ENCODE peak calls at places on chromosomes 6 and 20, in four cellular contexts. W, S, V and T are unnamed samples.

GRCh38 chr6:169960531-169960890 is 209.1 kb downstream of the ERMARD start:
- DNase-seq in V (no peak), W (no peak), S (no peak), T (no peak)

GRCh38 chr6:165571721-165572132 is 91.3 kb downstream of the PDE10A start:
- DNase-seq in S (no peak), V (peak), W (no peak), T (peak)

GRCh38 chr6:90286884-90287488 is 9.7 kb downstream of the BACH2 start:
- DNase-seq in W (peak), V (peak), S (peak), T (peak)

GRCh38 chr6:136525586-136526195 is 24.5 kb downstream of the MAP7 start:
- DNase-seq in S (no peak), W (no peak), V (no peak), T (no peak)

GRCh38 chr20:57872816-57873409 is 163.1 kb upstream of the PMEPA1 start:
- DNase-seq in S (no peak), W (peak), V (no peak), T (peak)

GRCh38 chr6:52663120-52663934 is 7.6 kb upstream of the TMEM14A start:
- DNase-seq in W (peak), V (peak), S (peak), T (peak)

GRCh38 chr6:53306819-53307347 is 41.9 kb downstream of the ELOVL5 start:
- DNase-seq in V (no peak), W (peak), S (no peak), T (peak)

GRCh38 chr20:5279661-5280060 is 37.1 kb downstream of the PROKR2 start:
- DNase-seq in S (no peak), V (no peak), W (no peak), T (no peak)

GRCh38 chr6:132687306-132687705 is 26.5 kb downstream of the VNN1 start:
- DNase-seq in W (no peak), V (peak), S (no peak), T (no peak)

GRCh38 chr6:10266061-10266460 is 148.8 kb downstream of the TFAP2A start:
- DNase-seq in S (no peak), V (no peak), W (no peak), T (no peak)

GRCh38 chr6:156780117-156780641 is 3.0 kb downstream of the ARID1B start:
- DNase-seq in V (peak), W (peak), S (peak), T (peak)

GRCh38 chr6:24610672-24611071 is 35.3 kb downstream of the KIAA0319 start:
- DNase-seq in S (no peak), V (no peak), W (no peak), T (no peak)

GRCh38 chr6:37783831-37784584 is 35.5 kb upstream of the ZFAND3 start:
- DNase-seq in W (no peak), S (no peak), V (peak), T (peak)

GRCh38 chr6:57089265-57089664 is 723 bp upstream of the ZNF451 start:
- DNase-seq in V (no peak), W (no peak), S (no peak), T (peak)

GRCh38 chr6:15981956-15982355 is 146.9 kb upstream of the MYLIP start:
- DNase-seq in S (no peak), V (no peak), W (no peak), T (no peak)
- TF ChIP-seq CTCF in S (no peak), V (no peak), W (no peak), T (no peak)

GRCh38 chr6:1111361-1111760 is 200.5 kb upstream of the FOXQ1 start:
- DNase-seq in V (no peak), W (no peak), S (no peak), T (no peak)
- TF ChIP-seq CTCF in V (no peak), W (no peak), S (no peak), T (no peak)

DNA sequence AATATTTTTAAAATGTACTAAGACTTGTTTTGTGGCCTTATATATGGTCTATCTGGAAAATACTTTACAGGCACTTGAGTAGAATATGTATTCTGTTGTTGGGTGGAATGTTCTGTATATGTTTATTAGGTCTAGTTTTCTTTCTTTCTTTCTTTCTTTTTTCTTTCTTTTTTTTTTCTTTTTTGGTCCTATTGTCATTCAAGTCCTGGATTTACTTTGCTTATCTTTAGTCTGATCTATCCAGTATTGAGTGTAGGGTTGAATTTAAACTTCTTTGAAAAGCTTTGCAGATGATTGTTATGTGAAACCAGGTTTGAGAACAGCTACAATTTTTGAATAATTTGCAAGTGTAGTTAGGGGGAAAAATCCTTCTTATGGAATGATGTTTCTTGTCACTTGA is 67.1 kb upstream of the GRIK2 start:
- DNase-seq in S (no peak), V (no peak), W (no peak), T (no peak)
- TF ChIP-seq CTCF in S (no peak), V (no peak), W (no peak), T (no peak)

GRCh38 chr20:40251284-40251932 is 437.6 kb downstream of the MAFB start:
- DNase-seq in S (no peak), V (peak), W (peak), T (peak)
- TF ChIP-seq CTCF in S (no peak), V (peak), W (peak), T (peak)

DNA sequence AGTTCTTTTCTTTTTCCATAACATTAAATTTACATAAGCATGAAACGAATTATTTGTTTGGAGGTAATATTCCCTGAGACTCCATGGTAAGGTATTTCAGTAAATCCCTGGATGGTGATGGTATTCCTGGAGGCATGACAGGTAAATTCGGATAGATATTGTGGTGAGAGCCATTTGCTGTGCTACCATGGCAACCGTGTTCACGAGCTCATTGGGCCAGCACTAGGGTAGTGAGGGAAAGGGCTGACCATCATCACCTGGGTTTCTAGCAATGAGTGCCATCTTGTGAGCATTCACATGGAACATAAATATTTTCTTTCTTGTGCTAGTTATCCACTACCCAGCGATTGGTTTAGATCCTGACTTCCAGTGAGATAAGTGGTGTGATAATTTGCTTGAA is 51.9 kb upstream of the GNRH2 start:
- DNase-seq in W (no peak), V (no peak), S (no peak), T (no peak)
- TF ChIP-seq CTCF in W (no peak), V (no peak), S (no peak), T (no peak)

GRCh38 chr20:3720068-3720467 is 7.7 kb upstream of the SIGLEC1 start:
- DNase-seq in S (no peak), W (no peak), V (no peak), T (no peak)

GRCh38 chr20:3719046-3719445 is 6.6 kb upstream of the SIGLEC1 start:
- DNase-seq in S (no peak), W (no peak), V (no peak), T (no peak)

GRCh38 chr20:3714092-3714491 is 1.7 kb upstream of the SIGLEC1 start:
- DNase-seq in W (no peak), S (no peak), V (no peak), T (no peak)

GRCh38 chr20:3712279-3712873 is at the start of gene SIGLEC1:
- DNase-seq in S (no peak), V (no peak), W (no peak), T (no peak)

DNA sequence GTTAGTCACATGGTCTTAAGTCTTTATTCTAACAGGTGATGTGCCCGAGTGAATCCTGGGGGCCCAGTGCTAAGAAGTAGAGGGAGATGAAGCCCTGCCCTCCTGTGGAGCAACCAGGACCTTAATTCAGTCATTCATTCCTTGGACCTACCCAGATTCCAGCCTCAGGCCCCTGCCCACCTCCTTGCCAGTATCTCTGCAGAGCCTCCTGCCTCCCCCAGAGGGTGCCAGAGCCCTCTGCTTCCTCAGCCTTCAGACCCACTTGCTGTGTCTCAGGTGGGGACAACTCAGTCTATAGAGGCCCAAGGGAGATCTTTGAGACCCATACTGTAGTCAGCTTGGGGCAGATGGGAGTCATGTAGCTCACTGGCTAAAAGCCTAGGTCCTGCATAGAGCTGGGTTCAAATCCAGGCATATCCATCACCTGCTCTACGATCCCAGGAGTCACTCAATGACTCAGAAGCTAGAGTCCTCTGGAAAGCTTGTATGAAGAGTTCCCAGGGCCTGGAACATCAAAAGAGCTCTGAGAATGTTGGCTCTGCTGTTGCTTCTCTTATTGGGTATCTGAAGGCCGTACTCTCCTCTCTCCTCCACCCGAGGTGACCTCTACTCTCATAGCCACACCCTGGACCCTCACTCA is 3.9 kb upstream of the SIGLEC1 start:
- DNase-seq in V (peak), W (no peak), S (peak), T (peak)
- TF ChIP-seq CTCF in V (peak), W (peak), S (peak), T (peak)

GRCh38 chr6:111256646-111257045 is 169.3 kb downstream of the SLC16A10 start:
- DNase-seq in S (no peak), V (peak), W (no peak), T (no peak)
- TF ChIP-seq CTCF in S (no peak), V (peak), W (no peak), T (no peak)

DNA sequence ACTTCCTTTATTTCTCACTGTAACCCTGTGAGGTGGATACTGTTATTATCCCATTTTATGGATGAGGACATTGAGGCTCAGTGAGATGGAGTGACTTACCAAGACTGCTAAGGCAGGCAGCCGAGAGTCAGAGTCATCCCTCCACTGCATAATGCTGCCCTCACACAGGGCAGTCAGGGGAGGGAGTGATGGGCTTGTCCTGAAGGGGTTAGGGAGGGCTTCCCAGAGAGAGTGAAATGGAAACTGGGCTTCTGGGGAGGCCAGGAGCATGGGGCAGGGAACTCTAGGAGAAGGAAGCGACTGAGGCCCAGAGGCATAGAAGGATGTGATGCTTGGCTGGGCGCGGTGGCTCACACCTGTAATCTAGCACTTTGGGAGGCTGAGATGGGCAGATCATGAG is 31.1 kb downstream of the TM9SF4 start:
- DNase-seq in W (no peak), V (no peak), S (no peak), T (peak)
- TF ChIP-seq CTCF in W (no peak), V (no peak), S (no peak), T (no peak)

GRCh38 chr20:50151034-50151743 is 2.3 kb downstream of the PEDS1 start:
- DNase-seq in S (no peak), W (no peak), V (no peak), T (no peak)
- TF ChIP-seq CTCF in S (no peak), W (no peak), V (no peak), T (no peak)

DNA sequence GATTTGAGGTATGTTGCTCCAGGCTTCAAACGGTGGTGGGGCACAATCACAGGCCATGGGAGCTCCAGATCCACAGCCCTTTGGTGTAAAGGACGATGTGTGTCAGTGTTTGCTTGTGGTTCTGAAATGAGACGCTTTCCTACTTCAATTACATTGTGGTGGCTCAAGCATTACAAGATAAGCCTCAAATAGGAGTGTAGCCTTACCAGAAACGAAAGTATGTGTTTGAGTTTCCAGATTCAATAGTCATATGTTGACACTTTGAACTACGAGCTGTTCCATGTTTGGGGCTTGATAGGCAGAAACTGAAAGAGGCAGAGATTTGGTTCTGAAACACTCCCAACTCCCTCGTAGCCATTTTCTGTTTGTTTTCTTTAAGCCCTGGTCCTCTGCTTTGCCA is 187.1 kb downstream of the MYLK4 start:
- DNase-seq in W (no peak), S (no peak), V (peak), T (peak)
- TF ChIP-seq CTCF in W (no peak), S (no peak), V (no peak), T (no peak)